ENCODE peak calls at places on chromosomes 6 and 20, in ten cellular contexts. One of them, this sample, is unnamed.

GRCh38 chr20:41072099-41072798 is 43.6 kb downstream of the TOP1 start:
- DNase-seq in foreskin keratinocyte: peak
- DNase-seq in amniotic stem cell: peak
- DNase-seq in cardiac fibroblast: peak
- DNase-seq in germinal center: no peak
- DNase-seq in spleen: peak
- DNase-seq in stimulated activated CD4-positive, alpha-beta T cell treated with anti-CD3 and anti-CD28 coated beads, Interleukin-1b, Interleukin-23, amount 100 ng/mL, for 24 hours: no peak
- DNase-seq in stimulated activated CD8-positive, alpha-beta memory T cell treated with anti-CD3 and anti-CD28 coated beads, Interleukin-7, amount 100 ng/mL, for 48 hours: no peak
- DNase-seq in activated CD4-positive, alpha-beta T cell treated with anti-CD3 and anti-CD28 coated beads, Interleukin-2, amount 10 ng/mL, durations not matched to agents 7 days and 5 days: no peak
- DNase-seq in stimulated activated naive CD8-positive, alpha-beta T cell treated with anti-CD3 and anti-CD28 coated beads, Interleukin-15, Interleukin-2, amounts not matched to agents 100 U/mL and 50 U/mL, for 24 hours: no peak
- DNase-seq in this sample: peak

GRCh38 chr6:24549158-24549557 is 54.4 kb downstream of the ALDH5A1 start:
- DNase-seq in foreskin keratinocyte: no peak
- DNase-seq in amniotic stem cell: no peak
- DNase-seq in cardiac fibroblast: no peak
- DNase-seq in germinal center: no peak
- DNase-seq in spleen: no peak
- DNase-seq in stimulated activated CD4-positive, alpha-beta T cell treated with anti-CD3 and anti-CD28 coated beads, Interleukin-1b, Interleukin-23, amount 100 ng/mL, for 24 hours: no peak
- DNase-seq in stimulated activated CD8-positive, alpha-beta memory T cell treated with anti-CD3 and anti-CD28 coated beads, Interleukin-7, amount 100 ng/mL, for 48 hours: no peak
- DNase-seq in activated CD4-positive, alpha-beta T cell treated with anti-CD3 and anti-CD28 coated beads, Interleukin-2, amount 10 ng/mL, durations not matched to agents 7 days and 5 days: no peak
- DNase-seq in stimulated activated naive CD8-positive, alpha-beta T cell treated with anti-CD3 and anti-CD28 coated beads, Interleukin-15, Interleukin-2, amounts not matched to agents 100 U/mL and 50 U/mL, for 24 hours: no peak
- DNase-seq in this sample: no peak

GRCh38 chr20:20411382-20411781 is 43.5 kb downstream of the INSM1 start:
- DNase-seq in foreskin keratinocyte: no peak
- DNase-seq in amniotic stem cell: no peak
- DNase-seq in cardiac fibroblast: no peak
- DNase-seq in germinal center: no peak
- DNase-seq in spleen: no peak
- DNase-seq in stimulated activated CD4-positive, alpha-beta T cell treated with anti-CD3 and anti-CD28 coated beads, Interleukin-1b, Interleukin-23, amount 100 ng/mL, for 24 hours: no peak
- DNase-seq in stimulated activated CD8-positive, alpha-beta memory T cell treated with anti-CD3 and anti-CD28 coated beads, Interleukin-7, amount 100 ng/mL, for 48 hours: no peak
- DNase-seq in activated CD4-positive, alpha-beta T cell treated with anti-CD3 and anti-CD28 coated beads, Interleukin-2, amount 10 ng/mL, durations not matched to agents 7 days and 5 days: no peak
- DNase-seq in stimulated activated naive CD8-positive, alpha-beta T cell treated with anti-CD3 and anti-CD28 coated beads, Interleukin-15, Interleukin-2, amounts not matched to agents 100 U/mL and 50 U/mL, for 24 hours: no peak
- DNase-seq in this sample: no peak

GRCh38 chr20:51156796-51157119 is 133.9 kb upstream of the KCNG1 start:
- DNase-seq in foreskin keratinocyte: no peak
- DNase-seq in amniotic stem cell: no peak
- DNase-seq in cardiac fibroblast: peak
- DNase-seq in germinal center: no peak
- DNase-seq in spleen: no peak
- DNase-seq in stimulated activated CD4-positive, alpha-beta T cell treated with anti-CD3 and anti-CD28 coated beads, Interleukin-1b, Interleukin-23, amount 100 ng/mL, for 24 hours: no peak
- DNase-seq in stimulated activated CD8-positive, alpha-beta memory T cell treated with anti-CD3 and anti-CD28 coated beads, Interleukin-7, amount 100 ng/mL, for 48 hours: no peak
- DNase-seq in activated CD4-positive, alpha-beta T cell treated with anti-CD3 and anti-CD28 coated beads, Interleukin-2, amount 10 ng/mL, durations not matched to agents 7 days and 5 days: no peak
- DNase-seq in stimulated activated naive CD8-positive, alpha-beta T cell treated with anti-CD3 and anti-CD28 coated beads, Interleukin-15, Interleukin-2, amounts not matched to agents 100 U/mL and 50 U/mL, for 24 hours: no peak
- DNase-seq in this sample: no peak

GRCh38 chr20:59985864-59986263 is 27.6 kb downstream of the CDH26 start:
- DNase-seq in foreskin keratinocyte: no peak
- DNase-seq in amniotic stem cell: no peak
- DNase-seq in cardiac fibroblast: no peak
- DNase-seq in germinal center: no peak
- DNase-seq in spleen: no peak
- DNase-seq in stimulated activated CD4-positive, alpha-beta T cell treated with anti-CD3 and anti-CD28 coated beads, Interleukin-1b, Interleukin-23, amount 100 ng/mL, for 24 hours: no peak
- DNase-seq in stimulated activated CD8-positive, alpha-beta memory T cell treated with anti-CD3 and anti-CD28 coated beads, Interleukin-7, amount 100 ng/mL, for 48 hours: no peak
- DNase-seq in activated CD4-positive, alpha-beta T cell treated with anti-CD3 and anti-CD28 coated beads, Interleukin-2, amount 10 ng/mL, durations not matched to agents 7 days and 5 days: peak
- DNase-seq in stimulated activated naive CD8-positive, alpha-beta T cell treated with anti-CD3 and anti-CD28 coated beads, Interleukin-15, Interleukin-2, amounts not matched to agents 100 U/mL and 50 U/mL, for 24 hours: no peak
- DNase-seq in this sample: no peak

GRCh38 chr20:36613974-36614373 is 8.4 kb downstream of the RAB5IF start:
- DNase-seq in foreskin keratinocyte: no peak
- DNase-seq in amniotic stem cell: no peak
- DNase-seq in cardiac fibroblast: no peak
- DNase-seq in germinal center: no peak
- DNase-seq in spleen: no peak
- DNase-seq in stimulated activated CD4-positive, alpha-beta T cell treated with anti-CD3 and anti-CD28 coated beads, Interleukin-1b, Interleukin-23, amount 100 ng/mL, for 24 hours: no peak
- DNase-seq in stimulated activated CD8-positive, alpha-beta memory T cell treated with anti-CD3 and anti-CD28 coated beads, Interleukin-7, amount 100 ng/mL, for 48 hours: no peak
- DNase-seq in activated CD4-positive, alpha-beta T cell treated with anti-CD3 and anti-CD28 coated beads, Interleukin-2, amount 10 ng/mL, durations not matched to agents 7 days and 5 days: no peak
- DNase-seq in stimulated activated naive CD8-positive, alpha-beta T cell treated with anti-CD3 and anti-CD28 coated beads, Interleukin-15, Interleukin-2, amounts not matched to agents 100 U/mL and 50 U/mL, for 24 hours: no peak
- DNase-seq in this sample: peak

GRCh38 chr6:38158762-38159350 is 339.3 kb downstream of the ZFAND3 start:
- DNase-seq in foreskin keratinocyte: no peak
- DNase-seq in amniotic stem cell: no peak
- DNase-seq in cardiac fibroblast: no peak
- DNase-seq in germinal center: no peak
- DNase-seq in spleen: no peak
- DNase-seq in stimulated activated CD4-positive, alpha-beta T cell treated with anti-CD3 and anti-CD28 coated beads, Interleukin-1b, Interleukin-23, amount 100 ng/mL, for 24 hours: no peak
- DNase-seq in stimulated activated CD8-positive, alpha-beta memory T cell treated with anti-CD3 and anti-CD28 coated beads, Interleukin-7, amount 100 ng/mL, for 48 hours: no peak
- DNase-seq in activated CD4-positive, alpha-beta T cell treated with anti-CD3 and anti-CD28 coated beads, Interleukin-2, amount 10 ng/mL, durations not matched to agents 7 days and 5 days: no peak
- DNase-seq in stimulated activated naive CD8-positive, alpha-beta T cell treated with anti-CD3 and anti-CD28 coated beads, Interleukin-15, Interleukin-2, amounts not matched to agents 100 U/mL and 50 U/mL, for 24 hours: no peak
- DNase-seq in this sample: no peak

GRCh38 chr6:18121580-18122127 is 823 bp downstream of the NHLRC1 start:
- DNase-seq in foreskin keratinocyte: no peak
- DNase-seq in amniotic stem cell: no peak
- DNase-seq in cardiac fibroblast: no peak
- DNase-seq in germinal center: no peak
- DNase-seq in spleen: no peak
- DNase-seq in stimulated activated CD4-positive, alpha-beta T cell treated with anti-CD3 and anti-CD28 coated beads, Interleukin-1b, Interleukin-23, amount 100 ng/mL, for 24 hours: no peak
- DNase-seq in stimulated activated CD8-positive, alpha-beta memory T cell treated with anti-CD3 and anti-CD28 coated beads, Interleukin-7, amount 100 ng/mL, for 48 hours: no peak
- DNase-seq in activated CD4-positive, alpha-beta T cell treated with anti-CD3 and anti-CD28 coated beads, Interleukin-2, amount 10 ng/mL, durations not matched to agents 7 days and 5 days: no peak
- DNase-seq in stimulated activated naive CD8-positive, alpha-beta T cell treated with anti-CD3 and anti-CD28 coated beads, Interleukin-15, Interleukin-2, amounts not matched to agents 100 U/mL and 50 U/mL, for 24 hours: no peak
- DNase-seq in this sample: no peak

GRCh38 chr6:33126101-33126714 is 50.4 kb downstream of the HLA-DPB1 start:
- DNase-seq in foreskin keratinocyte: no peak
- DNase-seq in amniotic stem cell: no peak
- DNase-seq in cardiac fibroblast: peak
- DNase-seq in germinal center: peak
- DNase-seq in spleen: peak
- DNase-seq in stimulated activated CD4-positive, alpha-beta T cell treated with anti-CD3 and anti-CD28 coated beads, Interleukin-1b, Interleukin-23, amount 100 ng/mL, for 24 hours: peak
- DNase-seq in stimulated activated CD8-positive, alpha-beta memory T cell treated with anti-CD3 and anti-CD28 coated beads, Interleukin-7, amount 100 ng/mL, for 48 hours: peak
- DNase-seq in activated CD4-positive, alpha-beta T cell treated with anti-CD3 and anti-CD28 coated beads, Interleukin-2, amount 10 ng/mL, durations not matched to agents 7 days and 5 days: peak
- DNase-seq in stimulated activated naive CD8-positive, alpha-beta T cell treated with anti-CD3 and anti-CD28 coated beads, Interleukin-15, Interleukin-2, amounts not matched to agents 100 U/mL and 50 U/mL, for 24 hours: peak
- DNase-seq in this sample: peak

GRCh38 chr6:82111114-82111513 is 136.4 kb downstream of the IBTK start:
- DNase-seq in foreskin keratinocyte: no peak
- DNase-seq in amniotic stem cell: no peak
- DNase-seq in cardiac fibroblast: no peak
- DNase-seq in germinal center: no peak
- DNase-seq in spleen: no peak
- DNase-seq in stimulated activated CD4-positive, alpha-beta T cell treated with anti-CD3 and anti-CD28 coated beads, Interleukin-1b, Interleukin-23, amount 100 ng/mL, for 24 hours: no peak
- DNase-seq in stimulated activated CD8-positive, alpha-beta memory T cell treated with anti-CD3 and anti-CD28 coated beads, Interleukin-7, amount 100 ng/mL, for 48 hours: no peak
- DNase-seq in activated CD4-positive, alpha-beta T cell treated with anti-CD3 and anti-CD28 coated beads, Interleukin-2, amount 10 ng/mL, durations not matched to agents 7 days and 5 days: no peak
- DNase-seq in stimulated activated naive CD8-positive, alpha-beta T cell treated with anti-CD3 and anti-CD28 coated beads, Interleukin-15, Interleukin-2, amounts not matched to agents 100 U/mL and 50 U/mL, for 24 hours: no peak
- DNase-seq in this sample: no peak

GRCh38 chr20:20085071-20085470 is 32.7 kb downstream of the CFAP61 start:
- DNase-seq in foreskin keratinocyte: no peak
- DNase-seq in amniotic stem cell: no peak
- DNase-seq in cardiac fibroblast: no peak
- DNase-seq in germinal center: no peak
- DNase-seq in spleen: no peak
- DNase-seq in stimulated activated CD4-positive, alpha-beta T cell treated with anti-CD3 and anti-CD28 coated beads, Interleukin-1b, Interleukin-23, amount 100 ng/mL, for 24 hours: no peak
- DNase-seq in stimulated activated CD8-positive, alpha-beta memory T cell treated with anti-CD3 and anti-CD28 coated beads, Interleukin-7, amount 100 ng/mL, for 48 hours: no peak
- DNase-seq in activated CD4-positive, alpha-beta T cell treated with anti-CD3 and anti-CD28 coated beads, Interleukin-2, amount 10 ng/mL, durations not matched to agents 7 days and 5 days: no peak
- DNase-seq in stimulated activated naive CD8-positive, alpha-beta T cell treated with anti-CD3 and anti-CD28 coated beads, Interleukin-15, Interleukin-2, amounts not matched to agents 100 U/mL and 50 U/mL, for 24 hours: no peak
- DNase-seq in this sample: no peak

GRCh38 chr20:35463455-35464300 is 8.3 kb downstream of the CEP250 start:
- DNase-seq in foreskin keratinocyte: peak
- DNase-seq in amniotic stem cell: peak
- DNase-seq in cardiac fibroblast: peak
- DNase-seq in germinal center: peak
- DNase-seq in spleen: no peak
- DNase-seq in stimulated activated CD4-positive, alpha-beta T cell treated with anti-CD3 and anti-CD28 coated beads, Interleukin-1b, Interleukin-23, amount 100 ng/mL, for 24 hours: peak
- DNase-seq in stimulated activated CD8-positive, alpha-beta memory T cell treated with anti-CD3 and anti-CD28 coated beads, Interleukin-7, amount 100 ng/mL, for 48 hours: no peak
- DNase-seq in activated CD4-positive, alpha-beta T cell treated with anti-CD3 and anti-CD28 coated beads, Interleukin-2, amount 10 ng/mL, durations not matched to agents 7 days and 5 days: peak
- DNase-seq in stimulated activated naive CD8-positive, alpha-beta T cell treated with anti-CD3 and anti-CD28 coated beads, Interleukin-15, Interleukin-2, amounts not matched to agents 100 U/mL and 50 U/mL, for 24 hours: peak
- DNase-seq in this sample: peak